ENCODE peak calls at places on chromosomes 7 and 10, in six cellular contexts. One of them, this sample, is unnamed.

GRCh38 chr7:100969066-100969615 is at the start of gene MUC12:
- DNase-seq in Ammon's horn: no peak
- DNase-seq in NCI-H146: no peak
- DNase-seq in tibial artery: no peak
- DNase-seq in AG08395: no peak
- DNase-seq in PC-3: no peak
- DNase-seq in this sample: no peak

GRCh38 chr10:6912424-6912823 is 332.3 kb upstream of the PRKCQ start:
- DNase-seq in NCI-H146: no peak
- DNase-seq in AG08395: no peak
- DNase-seq in PC-3: peak
- DNase-seq in Ammon's horn: no peak
- DNase-seq in tibial artery: no peak
- DNase-seq in this sample: no peak

GRCh38 chr10:19488592-19489280 is 327.5 kb upstream of the PLXDC2 start:
- DNase-seq in tibial artery: peak
- DNase-seq in Ammon's horn: peak
- DNase-seq in PC-3: no peak
- DNase-seq in NCI-H146: peak
- DNase-seq in AG08395: no peak
- DNase-seq in this sample: peak

GRCh38 chr7:138705122-138705521 is 4.0 kb upstream of the SVOPL start:
- DNase-seq in AG08395: no peak
- DNase-seq in NCI-H146: no peak
- DNase-seq in tibial artery: no peak
- DNase-seq in Ammon's horn: no peak
- DNase-seq in PC-3: no peak
- DNase-seq in this sample: no peak

GRCh38 chr10:102611514-102612095 is 32.7 kb upstream of the TRIM8 start:
- DNase-seq in AG08395: no peak
- DNase-seq in Ammon's horn: no peak
- DNase-seq in NCI-H146: no peak
- DNase-seq in tibial artery: no peak
- DNase-seq in PC-3: peak
- DNase-seq in this sample: no peak

GRCh38 chr7:460374-461117 is 59.1 kb downstream of the PDGFA start:
- DNase-seq in NCI-H146: no peak
- DNase-seq in Ammon's horn: no peak
- DNase-seq in AG08395: peak
- DNase-seq in tibial artery: peak
- DNase-seq in PC-3: no peak
- DNase-seq in this sample: peak

GRCh38 chr7:155618708-155619633 is 25.5 kb upstream of the RBM33 start:
- DNase-seq in tibial artery: no peak
- DNase-seq in AG08395: no peak
- DNase-seq in NCI-H146: no peak
- DNase-seq in PC-3: no peak
- DNase-seq in Ammon's horn: no peak
- DNase-seq in this sample: no peak

GRCh38 chr10:97463363-97464132 is 17.6 kb downstream of the ZDHHC16 start:
- DNase-seq in tibial artery: no peak
- DNase-seq in Ammon's horn: peak
- DNase-seq in NCI-H146: peak
- DNase-seq in AG08395: peak
- DNase-seq in PC-3: peak
- DNase-seq in this sample: no peak

GRCh38 chr7:142722289-142722794 is 26.9 kb upstream of the PRSS1 start:
- DNase-seq in NCI-H146: no peak
- DNase-seq in tibial artery: no peak
- DNase-seq in AG08395: no peak
- DNase-seq in PC-3: no peak
- DNase-seq in Ammon's horn: no peak
- DNase-seq in this sample: no peak

GRCh38 chr10:22765660-22766547 is 51.5 kb upstream of the PIP4K2A start:
- DNase-seq in Ammon's horn: peak
- DNase-seq in PC-3: no peak
- DNase-seq in NCI-H146: no peak
- DNase-seq in tibial artery: no peak
- DNase-seq in AG08395: no peak
- DNase-seq in this sample: no peak

GRCh38 chr10:98328163-98328562 is 60.2 kb upstream of the LOXL4 start:
- DNase-seq in AG08395: no peak
- DNase-seq in Ammon's horn: no peak
- DNase-seq in NCI-H146: no peak
- DNase-seq in PC-3: no peak
- DNase-seq in tibial artery: no peak
- DNase-seq in this sample: no peak

GRCh38 chr7:51121036-51121780 is 195.4 kb downstream of the COBL start:
- DNase-seq in tibial artery: no peak
- DNase-seq in AG08395: no peak
- DNase-seq in NCI-H146: no peak
- DNase-seq in PC-3: no peak
- DNase-seq in Ammon's horn: no peak
- DNase-seq in this sample: no peak

GRCh38 chr10:120948889-120949382 is 97.8 kb downstream of the WDR11 start:
- DNase-seq in Ammon's horn: peak
- DNase-seq in PC-3: peak
- DNase-seq in NCI-H146: no peak
- DNase-seq in AG08395: peak
- DNase-seq in tibial artery: peak
- DNase-seq in this sample: peak

GRCh38 chr10:72525277-72525676 is 100.6 kb downstream of the MICU1 start:
- DNase-seq in PC-3: peak
- DNase-seq in Ammon's horn: no peak
- DNase-seq in AG08395: peak
- DNase-seq in tibial artery: no peak
- DNase-seq in NCI-H146: peak
- DNase-seq in this sample: no peak

GRCh38 chr7:74482629-74483401 is 29.1 kb downstream of the GTF2IRD1 start:
- DNase-seq in PC-3: no peak
- DNase-seq in tibial artery: no peak
- DNase-seq in AG08395: peak
- DNase-seq in NCI-H146: no peak
- DNase-seq in Ammon's horn: no peak
- DNase-seq in this sample: peak

GRCh38 chr7:93315896-93316295 is 83.7 kb downstream of the VPS50 start:
- DNase-seq in tibial artery: no peak
- DNase-seq in NCI-H146: no peak
- DNase-seq in Ammon's horn: no peak
- DNase-seq in PC-3: peak
- DNase-seq in AG08395: no peak
- DNase-seq in this sample: no peak

GRCh38 chr10:129704786-129705525 is 237.9 kb downstream of the MGMT start:
- DNase-seq in PC-3: peak
- DNase-seq in tibial artery: no peak
- DNase-seq in AG08395: peak
- DNase-seq in Ammon's horn: no peak
- DNase-seq in NCI-H146: no peak
- DNase-seq in this sample: no peak

GRCh38 chr10:49398000-49398861 is 2.3 kb upstream of the DRGX start:
- DNase-seq in AG08395: peak
- DNase-seq in tibial artery: no peak
- DNase-seq in Ammon's horn: peak
- DNase-seq in NCI-H146: no peak
- DNase-seq in PC-3: peak
- DNase-seq in this sample: peak

GRCh38 chr7:2037805-2038635 is 194.7 kb downstream of the MAD1L1 start:
- DNase-seq in Ammon's horn: no peak
- DNase-seq in NCI-H146: no peak
- DNase-seq in tibial artery: peak
- DNase-seq in PC-3: no peak
- DNase-seq in AG08395: peak
- DNase-seq in this sample: no peak